ENCODE peak calls at places on chromosomes 2 and 18, in five cellular contexts. F is GM12865; B is body of pancreas; P is CD4-positive, CD25-positive, alpha-beta regulatory T cell; Z is bronchial epithelial cell. S is an unnamed sample.

GRCh38 chr2:234241656-234242445 is 191.3 kb downstream of the SPP2 start:
- DNase-seq in F (no peak), B (no peak), P (no peak), Z (peak; percentile 94), S (no peak)

GRCh38 chr2:23530121-23530908 is 145.3 kb downstream of the KLHL29 start:
- DNase-seq in Z (no peak), F (no peak), B (no peak), P (no peak), S (no peak)

GRCh38 chr2:98880266-98881152 is 55.5 kb downstream of the CRACDL start:
- DNase-seq in B (no peak), Z (no peak), F (no peak), P (no peak), S (no peak)

GRCh38 chr2:213934560-213934959 is 476.3 kb upstream of the VWC2L start:
- DNase-seq in Z (peak; percentile 18), F (peak; percentile 69), P (peak; percentile 36), B (no peak), S (peak; percentile 31)

GRCh38 chr2:152055366-152056108 is 43.3 kb downstream of the CACNB4 start:
- DNase-seq in P (no peak), F (peak; percentile 57), B (no peak), Z (peak; percentile 71), S (no peak)

GRCh38 chr2:152499921-152500320 is 164.9 kb downstream of the FMNL2 start:
- DNase-seq in F (peak; percentile 46), B (no peak), Z (no peak), P (no peak), S (peak; percentile 19)

GRCh38 chr18:57841568-57841967 is 38.5 kb upstream of the ATP8B1 start:
- DNase-seq in P (no peak), F (peak; percentile 79), Z (no peak), B (no peak), S (peak; percentile 66)

GRCh38 chr2:46294185-46294836 is 2.9 kb upstream of the EPAS1 start:
- DNase-seq in F (no peak), B (no peak), Z (no peak), P (no peak), S (no peak)

GRCh38 chr2:25854613-25855012 is 23.7 kb downstream of the ASXL2 start:
- DNase-seq in Z (no peak), F (no peak), P (no peak), B (no peak), S (no peak)

GRCh38 chr2:147630585-147630984 is 214.2 kb upstream of the ACVR2A start:
- DNase-seq in F (peak; percentile 29), Z (peak; percentile 41), P (no peak), B (no peak), S (no peak)

GRCh38 chr2:8461341-8461740 is 220.5 kb upstream of the ID2 start:
- DNase-seq in B (no peak), Z (no peak), P (no peak), F (no peak), S (no peak)

GRCh38 chr18:47184419-47185050 is 8.4 kb upstream of the IER3IP1 start:
- DNase-seq in P (peak; percentile 9), Z (peak; percentile 64), F (peak; percentile 30), B (peak; percentile 73), S (no peak)

GRCh38 chr18:22524783-22525182 is 107.1 kb upstream of the CTAGE1 start:
- DNase-seq in P (no peak), Z (no peak), F (no peak), B (no peak), S (no peak)

GRCh38 chr2:205053827-205054410 is 508.6 kb downstream of the PARD3B start:
- DNase-seq in B (no peak), P (no peak), Z (peak; percentile 35), F (no peak), S (no peak)

GRCh38 chr2:217868911-217869334 is 133.9 kb downstream of the TNS1 start:
- DNase-seq in P (no peak), F (no peak), Z (no peak), B (no peak), S (no peak)

GRCh38 chr2:76737607-76738006 is 784.6 kb downstream of the LRRTM4 start:
- DNase-seq in B (no peak), P (no peak), Z (no peak), F (no peak), S (no peak)

GRCh38 chr2:215617060-215617824 is 181.4 kb upstream of the FN1 start:
- DNase-seq in P (no peak), B (no peak), Z (no peak), F (no peak), S (no peak)

GRCh38 chr2:233423436-233423860 is 69.2 kb downstream of the DGKD start:
- DNase-seq in Z (no peak), P (no peak), F (no peak), B (no peak), S (no peak)

GRCh38 chr18:48974304-48975220 is 23.8 kb upstream of the SMAD7 start:
- DNase-seq in P (no peak), B (no peak), Z (no peak), F (no peak), S (no peak)

GRCh38 chr2:72972744-72973535 is 55.6 kb downstream of the EMX1 start:
- DNase-seq in Z (no peak), B (no peak), F (no peak), P (no peak), S (no peak)

GRCh38 chr2:36415623-36416022 is 60.0 kb downstream of the CRIM1 start:
- DNase-seq in P (no peak), Z (no peak), F (no peak), B (no peak), S (no peak)

GRCh38 chr2:46719499-46719898 is 196.1 kb downstream of the MCFD2 start:
- DNase-seq in Z (peak; percentile 57), P (no peak), B (no peak), F (no peak), S (no peak)

GRCh38 chr2:70795164-70795995 is 4.9 kb upstream of the FIGLA start:
- DNase-seq in B (no peak), Z (no peak), P (no peak), F (no peak), S (no peak)

GRCh38 chr18:44679912-44680270 is 797 bp upstream of the SETBP1 start:
- DNase-seq in B (peak; percentile 63), Z (peak; percentile 46), F (peak; percentile 66), P (no peak), S (no peak)

GRCh38 chr2:53859354-53860159 is at the start of gene GPR75:
- DNase-seq in P (no peak), F (no peak), Z (peak; percentile 18), B (peak; percentile 40), S (no peak)

GRCh38 chr2:134290363-134290762 is 36.5 kb downstream of the MGAT5 start:
- DNase-seq in F (peak; percentile 77), P (peak; percentile 14), Z (no peak), B (no peak), S (peak; percentile 57)

DNA sequence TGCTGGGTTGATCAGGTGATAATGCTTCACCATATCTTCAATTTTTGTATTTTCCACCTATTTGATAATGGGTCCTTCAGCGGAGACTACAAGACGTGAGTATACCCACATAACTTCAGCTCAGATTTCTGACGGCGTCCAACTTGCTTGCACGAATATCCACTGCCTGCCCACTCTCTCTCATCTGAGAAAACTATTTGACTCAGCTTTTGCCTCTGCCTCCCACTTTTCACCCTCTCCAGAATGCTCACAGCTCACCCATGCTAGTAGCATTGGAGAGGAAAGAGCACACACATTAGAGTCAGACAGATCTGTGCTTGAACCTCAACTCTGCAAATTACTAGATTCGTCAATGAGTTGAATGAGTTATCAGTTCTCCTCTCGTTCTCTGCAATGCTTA is 166.8 kb downstream of the BCL2 start:
- DNase-seq in F (peak; percentile 78), B (no peak), P (no peak), Z (no peak), S (no peak)
- H3K4me3 ChIP-seq in F (peak overlapping the region; percentile 76), B (no peak overlapping the region), P (peak overlapping the region; percentile 86), Z (no peak overlapping the region), S (no peak overlapping the region)

GRCh38 chr2:85541753-85542457 is 2.9 kb downstream of the MAT2A start:
- DNase-seq in P (no peak), F (no peak), B (no peak), Z (no peak), S (no peak)

GRCh38 chr2:85541262-85541661 is 2.3 kb downstream of the MAT2A start:
- DNase-seq in P (no peak), B (no peak), Z (no peak), F (no peak), S (no peak)

GRCh38 chr2:85540131-85540587 is 1.2 kb downstream of the MAT2A start:
- DNase-seq in F (no peak), Z (no peak), B (no peak), P (no peak), S (no peak)

GRCh38 chr2:85545780-85546240 is 6.8 kb downstream of the MAT2A start:
- DNase-seq in P (no peak), Z (no peak), F (peak; percentile 29), B (peak; percentile 37), S (no peak)

DNA sequence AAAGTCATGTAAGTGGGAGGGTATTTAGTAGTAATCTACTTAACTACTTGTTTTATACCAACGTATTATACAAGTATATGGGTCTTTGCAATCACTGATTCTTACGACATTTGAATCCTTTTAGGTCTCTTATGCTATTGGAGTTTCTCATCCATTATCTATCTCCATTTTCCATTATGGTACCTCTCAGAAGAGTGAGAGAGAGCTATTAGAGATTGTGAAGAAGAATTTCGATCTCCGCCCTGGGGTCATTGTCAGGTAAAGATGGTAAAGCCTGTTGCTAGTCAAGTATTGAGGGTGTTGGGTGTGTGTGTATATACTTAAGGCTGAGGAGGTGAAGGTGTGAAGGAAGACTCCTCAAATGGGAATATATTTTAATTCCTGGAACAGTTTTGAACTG is 3.8 kb downstream of the MAT2A start:
- DNase-seq in P (no peak), F (no peak), Z (no peak), B (no peak), S (no peak)
- H3K4me3 ChIP-seq in P (no peak overlapping the region), F (no peak overlapping the region), Z (no peak overlapping the region), B (no peak overlapping the region), S (no peak overlapping the region)

DNA sequence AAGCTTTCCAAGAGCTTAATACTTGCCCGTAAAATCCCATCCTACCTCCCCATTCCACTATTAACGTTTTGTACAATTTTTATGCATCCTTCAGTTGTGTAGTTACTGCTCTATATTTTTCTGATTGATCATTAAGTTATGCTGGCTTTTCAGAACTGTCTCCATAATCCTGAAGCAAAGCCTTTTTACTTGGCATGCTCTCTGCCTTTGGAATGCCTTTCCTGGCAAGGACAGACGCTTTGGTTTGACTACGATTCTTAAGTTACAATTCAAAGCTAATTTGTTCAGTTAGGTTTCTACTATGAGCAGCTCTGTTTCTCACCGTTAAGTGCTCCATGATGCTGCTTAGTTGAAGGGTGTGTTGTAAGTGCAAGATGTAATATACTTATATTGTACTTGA is 579.9 kb downstream of the ZEB2 start:
- DNase-seq in B (no peak), Z (no peak), P (no peak), F (no peak), S (no peak)
- H3K4me3 ChIP-seq in B (no peak overlapping the region), Z (no peak overlapping the region), P (no peak overlapping the region), F (no peak overlapping the region), S (no peak overlapping the region)

DNA sequence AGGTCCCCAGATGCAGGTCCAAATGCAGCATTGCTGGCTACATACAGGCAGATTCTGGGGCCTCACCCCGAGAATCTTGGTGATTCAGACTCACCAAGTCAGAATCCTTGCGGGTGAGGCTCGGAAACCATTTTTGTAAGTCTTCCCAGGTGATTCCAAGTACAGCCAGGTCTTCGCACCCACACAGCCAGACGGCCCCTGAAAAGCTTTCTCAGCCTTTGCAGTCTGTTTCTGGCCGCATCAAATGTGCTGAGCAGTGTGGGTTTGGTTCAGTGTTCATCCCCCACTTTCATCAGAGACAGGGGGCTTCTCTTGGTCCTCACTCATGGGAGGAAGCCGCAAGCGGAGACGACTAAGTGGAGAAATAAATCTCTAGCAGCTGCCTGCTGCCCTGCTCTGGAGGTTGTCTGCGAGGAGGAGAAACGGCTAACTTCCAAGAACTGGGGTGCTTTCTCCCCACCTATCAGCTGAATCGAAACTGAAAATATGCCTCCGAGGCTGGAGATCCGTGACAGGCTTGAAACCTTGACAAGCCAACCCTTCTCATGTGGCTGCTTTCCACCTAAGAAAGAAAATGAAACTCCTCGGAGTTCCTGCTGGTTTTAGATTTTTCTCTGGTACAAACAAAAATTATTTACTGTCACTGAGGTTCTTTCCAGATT is 8.9 kb upstream of the TMEM185B start:
- DNase-seq in Z (no peak), F (peak; percentile 95), B (no peak), P (peak; percentile 75), S (peak; percentile 90)
- H3K4me3 ChIP-seq in Z (peak overlapping the region; percentile 19), F (peak overlapping the region; percentile 96), B (no peak overlapping the region), P (peak overlapping the region; percentile 99), S (peak overlapping the region; percentile 69)